ENCODE peak calls at places on chromosomes 5 and 9, in ten cellular contexts. R is neuronal stem cell, S is mammary epithelial cell, X is K562, P is IMR-90, N is HepG2, T is H9, V is neural progenitor cell, O is H1, H is PC-3. J is an unnamed sample. For H3K4me1, the result is how much of the 10 kb centered on the place peaks cover.

GRCh38 chr9:109975574-109976327 is 195.8 kb downstream of the PALM2AKAP2 start:
- DNase-seq in H (no peak), N (no peak), V (no peak), X (no peak), P (peak), O (no peak), R (no peak), T (no peak), S (no peak), J (peak)

GRCh38 chr9:79796411-79796810 is 224.6 kb downstream of the TLE4 start:
- DNase-seq in N (no peak), T (no peak), O (no peak), P (no peak), R (no peak), S (peak), V (no peak), X (no peak), H (no peak), J (no peak)

GRCh38 chr9:135101926-135102325 is 14.5 kb downstream of the OLFM1 start:
- DNase-seq in T (no peak), N (no peak), O (no peak), X (no peak), S (no peak), V (no peak), H (no peak), P (no peak), R (no peak), J (no peak)

GRCh38 chr5:174325961-174326360 is 280.5 kb downstream of the NSG2 start:
- DNase-seq in P (no peak), O (no peak), S (no peak), H (no peak), X (no peak), V (no peak), T (no peak), N (no peak), R (no peak), J (no peak)

GRCh38 chr5:91110709-91111108 is 272.4 kb downstream of the ARRDC3 start:
- DNase-seq in O (no peak), H (no peak), R (no peak), T (no peak), P (peak), N (no peak), X (no peak), S (no peak), V (no peak), J (no peak)

GRCh38 chr5:55869847-55870246 is 18.7 kb downstream of the IL31RA start:
- DNase-seq in H (no peak), X (no peak), O (no peak), T (no peak), V (no peak), R (no peak), S (no peak), N (no peak), P (no peak), J (no peak)

GRCh38 chr9:87494970-87495471 is 2.6 kb upstream of the DAPK1 start:
- DNase-seq in H (no peak), O (no peak), X (peak), V (no peak), S (peak), R (no peak), P (no peak), N (no peak), T (no peak), J (peak)

GRCh38 chr5:176619203-176619568 is 9.2 kb upstream of the GPRIN1 start:
- DNase-seq in T (peak), O (peak), P (peak), R (peak), S (peak), N (peak), H (no peak), V (peak), X (peak), J (peak)

GRCh38 chr9:118515947-118516346 is 811.7 kb downstream of the TLR4 start:
- DNase-seq in N (no peak), O (no peak), R (no peak), T (no peak), X (no peak), P (no peak), V (no peak), H (no peak), S (no peak), J (no peak)

DNA sequence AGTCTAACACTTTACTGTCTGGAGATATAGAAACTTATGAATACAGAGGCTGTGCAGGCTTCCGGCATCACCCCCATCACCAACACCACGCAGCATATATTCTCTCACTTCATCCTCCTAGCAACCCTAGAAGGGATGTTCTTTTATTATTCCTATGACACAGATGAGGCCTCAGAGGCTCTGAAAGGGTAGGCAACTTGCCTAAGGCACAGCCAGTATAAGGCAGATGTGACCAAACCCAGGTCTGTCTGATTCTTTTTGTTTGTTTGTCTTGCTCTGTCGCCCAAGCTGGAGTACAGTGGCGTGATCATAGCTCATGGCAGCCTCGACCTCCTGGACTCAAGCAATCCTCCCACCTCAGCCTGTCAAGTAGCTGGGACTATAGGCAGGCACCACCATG is 22.8 kb upstream of the CORO2A start:
- DNase-seq in T (no peak), V (no peak), N (no peak), S (no peak), H (no peak), O (no peak), R (no peak), P (peak), X (no peak), J (peak)
- H3K9ac ChIP-seq in T (no peak), V (no peak), N (no peak), S (no peak), H (no peak), O (no peak), R (no peak), P (no peak), X (no peak), J (no peak)

DNA sequence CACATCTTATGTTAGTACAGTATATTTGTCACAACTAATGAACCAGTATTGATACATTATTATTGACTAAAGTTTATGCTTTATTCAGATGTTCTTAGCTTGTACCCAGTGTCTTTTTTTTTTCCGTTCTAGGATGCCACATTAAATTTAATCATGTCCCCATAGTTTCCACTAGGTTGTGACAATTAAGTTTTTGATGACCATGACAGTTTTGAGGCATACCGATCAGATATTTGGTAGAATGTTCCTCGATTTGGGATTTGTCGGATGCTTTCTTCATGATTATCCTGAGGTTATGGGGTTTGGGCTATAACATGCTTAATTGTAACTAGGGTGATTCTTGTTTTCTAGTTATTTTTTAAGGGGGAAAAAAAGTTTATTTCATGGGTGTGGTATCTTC is 22.6 kb downstream of the PRRC2B start:
- DNase-seq in S (no peak), T (no peak), V (no peak), R (no peak), N (no peak), X (no peak), P (no peak), O (no peak), H (no peak), J (no peak)
- H3K4me1 ChIP-seq in S (under half), T (under half), V (half or more), R (under half), N (half or more), X (under half), P (under half), O (under half), H (under half), J (under half)

GRCh38 chr9:16267336-16268036 is 603.0 kb downstream of the BNC2 start:
- DNase-seq in R (no peak), N (peak), P (peak), X (no peak), H (peak), O (no peak), T (peak), V (no peak), S (no peak), J (peak)
- H2AFZ ChIP-seq in R (no peak), N (no peak), P (peak), X (no peak), H (peak), O (no peak), T (no peak), V (no peak), S (no peak), J (peak)

DNA sequence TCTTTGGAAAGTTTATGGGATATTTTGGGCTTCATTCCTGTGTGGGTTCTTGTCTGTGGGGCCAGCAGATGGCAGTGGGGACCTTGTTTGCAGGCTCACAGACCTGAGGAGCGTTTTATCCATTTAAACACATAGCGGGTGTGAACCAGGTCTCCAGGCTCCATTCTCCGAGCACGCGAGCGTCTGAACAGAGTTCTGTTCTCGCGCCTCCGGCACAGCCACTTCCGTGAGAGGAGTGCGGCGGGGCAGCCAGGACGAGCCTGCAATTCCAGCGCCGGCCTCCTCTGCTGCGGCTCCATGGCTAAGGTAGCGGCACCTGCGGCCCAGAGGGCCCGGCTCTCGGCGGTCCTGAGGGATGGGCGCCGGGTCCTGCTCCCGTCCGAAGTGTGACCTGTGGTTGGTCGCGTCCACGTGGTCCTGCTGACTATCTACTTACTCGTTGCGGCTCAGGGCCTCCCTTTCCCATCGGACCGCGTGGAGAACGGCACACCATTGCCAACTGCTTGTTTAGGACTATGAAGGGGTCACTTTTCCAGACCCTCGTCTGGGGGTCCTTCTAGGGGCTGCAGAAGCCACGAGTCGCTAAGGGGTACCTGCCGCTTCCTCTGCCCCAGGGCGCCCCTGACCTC is 7.3 kb downstream of the NRARP start:
- DNase-seq in O (no peak), T (peak), P (peak), S (peak), X (peak), H (peak), V (peak), R (no peak), N (no peak), J (peak)
- H3K9ac ChIP-seq in O (no peak), T (no peak), P (no peak), S (no peak), X (peak), H (no peak), V (no peak), R (peak), N (peak), J (no peak)

GRCh38 chr9:116280529-116280928 is 126.9 kb downstream of the PAPPA start:
- DNase-seq in R (no peak), T (no peak), O (no peak), S (peak), N (no peak), V (no peak), H (peak), X (no peak), P (peak), J (peak)
- H3K4me1 ChIP-seq in R (under half), T (under half), O (under half), S (under half), N (under half), V (half or more), H (under half), X (under half), P (under half), J (under half)

GRCh38 chr5:148805323-148806290 is 20.8 kb upstream of the ADRB2 start:
- DNase-seq in T (no peak), N (no peak), V (no peak), S (peak), O (no peak), P (peak), X (peak), H (peak), R (no peak), J (no peak)
- H2AFZ ChIP-seq in T (no peak), N (no peak), V (no peak), S (peak), O (peak), P (peak), X (peak), H (peak), R (no peak), J (no peak)

GRCh38 chr5:73412597-73412988 is 36.0 kb downstream of the FOXD1 start:
- DNase-seq in X (no peak), T (no peak), S (peak), P (peak), O (no peak), H (peak), N (no peak), R (no peak), V (no peak), J (peak)
- H3K9ac ChIP-seq in X (no peak), T (no peak), S (no peak), P (no peak), O (no peak), H (no peak), N (no peak), R (no peak), V (no peak), J (no peak)

DNA sequence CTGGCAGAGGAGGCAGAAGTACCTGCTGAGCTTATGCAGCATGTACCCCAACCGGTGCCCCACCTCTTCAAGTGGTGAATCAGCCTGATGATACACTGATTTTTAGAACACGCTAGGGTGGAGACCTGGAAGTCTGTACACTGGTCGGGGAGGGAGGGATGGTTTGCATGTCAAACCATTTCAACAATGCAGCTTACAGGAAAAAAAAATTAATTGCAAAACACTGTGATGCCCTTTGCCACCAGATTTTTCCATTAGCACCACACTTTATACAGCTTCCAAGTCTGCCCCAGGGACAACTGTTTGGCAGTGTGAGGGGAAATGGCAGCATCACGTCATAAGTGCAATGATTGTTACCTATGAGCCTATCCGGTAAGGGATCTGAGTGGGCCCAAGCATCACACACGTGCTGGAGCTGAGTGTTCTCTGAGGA is 155.1 kb upstream of the DMRT1 start:
- DNase-seq in S (peak), V (no peak), X (no peak), P (no peak), R (no peak), N (no peak), O (no peak), T (no peak), H (peak), J (peak)
- H3K4me1 ChIP-seq in S (half or more), V (under half), X (under half), P (under half), R (under half), N (half or more), O (under half), T (under half), H (under half), J (under half)

GRCh38 chr9:19133549-19134345 is 6.5 kb upstream of the PLIN2 start:
- DNase-seq in H (no peak), T (no peak), P (peak), R (no peak), S (no peak), N (no peak), V (no peak), O (no peak), X (no peak), J (no peak)

GRCh38 chr9:19136129-19136528 is 8.8 kb upstream of the PLIN2 start:
- DNase-seq in S (no peak), V (no peak), N (no peak), X (no peak), R (no peak), P (no peak), O (no peak), H (no peak), T (no peak), J (no peak)

GRCh38 chr9:19137282-19137681 is 10.0 kb upstream of the PLIN2 start:
- DNase-seq in P (peak), T (no peak), H (peak), X (no peak), S (peak), O (no peak), N (no peak), R (no peak), V (no peak), J (peak)

GRCh38 chr9:19138084-19138483 is 10.8 kb upstream of the PLIN2 start:
- DNase-seq in O (no peak), N (no peak), P (no peak), V (no peak), X (no peak), T (no peak), S (no peak), R (no peak), H (no peak), J (no peak)
- H2AFZ ChIP-seq in O (no peak), N (no peak), P (no peak), V (no peak), X (no peak), T (no peak), S (no peak), R (no peak), H (no peak), J (no peak)